ENCODE peak calls at places on chromosomes 5 and 9, in seven cellular contexts. U is A673; J is IMR-90; V is spleen; B is activated naive CD4-positive, alpha-beta T cell treated with Interleukin-2 at 50 U/mL for 16 hours; C is cardiac fibroblast; A is T-helper 1 cell. R is an unnamed sample.

GRCh38 chr5:172410160-172410559 is 44.2 kb downstream of the SH3PXD2B start:
- DNase-seq in A (no peak), C (peak; percentile 79), U (no peak), J (peak; percentile 87), B (no peak), V (no peak), R (no peak)

GRCh38 chr5:96870094-96871021 is 5.9 kb upstream of the ERAP2 start:
- DNase-seq in U (no peak), A (no peak), C (no peak), V (no peak), J (no peak), B (no peak), R (no peak)

GRCh38 chr9:37582548-37583157 is 6.5 kb upstream of the FBXO10 start:
- DNase-seq in U (peak; percentile 73), C (peak; percentile 85), V (no peak), B (no peak), J (peak; percentile 86), A (no peak), R (no peak)

GRCh38 chr9:33964369-33964768 is 84.3 kb downstream of the UBAP2 start:
- DNase-seq in V (no peak), C (no peak), J (no peak), U (no peak), B (no peak), A (no peak), R (no peak)

GRCh38 chr5:155532621-155533314 is 519.2 kb downstream of the KIF4B start:
- DNase-seq in A (no peak), U (no peak), V (no peak), J (no peak), C (peak; percentile 0), B (no peak), R (no peak)

GRCh38 chr5:77076961-77077820 is 9.9 kb downstream of the ZBED3 start:
- DNase-seq in A (peak; percentile 13), C (peak; percentile 59), U (peak; percentile 78), B (peak; percentile 52), J (peak; percentile 58), V (peak; percentile 94), R (peak; percentile 35)

GRCh38 chr5:14715481-14715880 is 51.0 kb downstream of the OTULIN start:
- DNase-seq in U (no peak), J (peak; percentile 54), A (no peak), B (no peak), V (no peak), C (peak; percentile 27), R (no peak)

GRCh38 chr9:21591221-21592062 is 109.3 kb upstream of the IFNE start:
- DNase-seq in V (no peak), B (peak; percentile 55), J (peak; percentile 99), A (no peak), U (peak; percentile 55), C (peak; percentile 99), R (peak; percentile 52)

GRCh38 chr9:4088680-4089079 is 211.2 kb downstream of the GLIS3 start:
- DNase-seq in C (no peak), B (no peak), A (no peak), V (no peak), U (no peak), J (no peak), R (no peak)

GRCh38 chr5:180086816-180087426 is 15.4 kb upstream of the RNF130 start:
- DNase-seq in J (no peak), B (no peak), U (no peak), A (no peak), C (no peak), V (no peak), R (no peak)

GRCh38 chr9:96150324-96151023 is 151.5 kb downstream of the HSD17B3 start:
- DNase-seq in U (no peak), J (no peak), V (no peak), C (no peak), A (no peak), B (peak; percentile 52), R (peak; percentile 37)

GRCh38 chr5:176542135-176542595 is 5.0 kb upstream of the RNF44 start:
- DNase-seq in C (no peak), J (no peak), U (no peak), A (peak; percentile 66), V (peak; percentile 92), B (peak; percentile 72), R (no peak)

GRCh38 chr9:35476596-35476995 is 13.3 kb upstream of the RUSC2 start:
- DNase-seq in A (no peak), B (no peak), C (no peak), V (no peak), J (no peak), U (no peak), R (no peak)

GRCh38 chr9:84669293-84670105 is at the start of gene NTRK2:
- DNase-seq in V (peak; percentile 75), B (peak; percentile 23), J (peak; percentile 2), A (no peak), C (peak; percentile 41), U (peak; percentile 18), R (no peak)

GRCh38 chr5:132056610-132057497 is 3.6 kb upstream of the IL3 start:
- DNase-seq in B (no peak), J (no peak), V (peak; percentile 72), U (no peak), C (no peak), A (no peak), R (no peak)

GRCh38 chr5:1889321-1890065 is 6.8 kb upstream of the IRX4 start:
- DNase-seq in V (peak; percentile 58), B (no peak), J (no peak), A (no peak), C (no peak), U (no peak), R (no peak)

GRCh38 chr5:120007619-120008018 is 378.3 kb downstream of the FAM170A start:
- DNase-seq in C (no peak), A (no peak), J (no peak), V (no peak), B (no peak), U (no peak), R (no peak)

GRCh38 chr5:153937661-153938060 is 101.0 kb downstream of the FAM114A2 start:
- DNase-seq in J (no peak), U (no peak), B (no peak), V (no peak), A (no peak), C (no peak), R (no peak)

GRCh38 chr5:179871506-179871905 is 12.9 kb upstream of the MRNIP start:
- DNase-seq in B (no peak), A (no peak), C (no peak), J (no peak), U (no peak), V (peak; percentile 51), R (no peak)

GRCh38 chr5:137376127-137376526 is 123.0 kb downstream of the SPOCK1 start:
- DNase-seq in V (no peak), J (no peak), B (no peak), C (no peak), A (no peak), U (no peak), R (no peak)

GRCh38 chr5:15887072-15887471 is 292.5 kb downstream of the MARCHF11 start:
- DNase-seq in V (no peak), J (peak; percentile 76), C (no peak), B (no peak), U (no peak), A (no peak), R (no peak)

GRCh38 chr5:66927140-66927539 is 269.5 kb downstream of the CD180 start:
- DNase-seq in A (no peak), J (no peak), U (no peak), B (no peak), V (no peak), C (no peak), R (no peak)